ENCODE peak calls at places on chromosomes 11 and 22, in six cellular contexts. One of them, this sample, is unnamed. For H3K9me3, the result is how much of the 10 kb centered on the place peaks cover.

GRCh38 chr11:12263141-12263693 is 114.2 kb upstream of the PARVA start:
- DNase-seq in SK-N-SH: peak
- DNase-seq in cardiac muscle cell: peak
- DNase-seq in tibial artery: no peak
- DNase-seq in Peyer's patch: no peak
- DNase-seq in AG04450: no peak
- DNase-seq in this sample: no peak

GRCh38 chr11:119094816-119095065 is 6.9 kb downstream of the DPAGT1 start:
- DNase-seq in SK-N-SH: peak
- DNase-seq in cardiac muscle cell: peak
- DNase-seq in tibial artery: peak
- DNase-seq in Peyer's patch: peak
- DNase-seq in AG04450: no peak
- DNase-seq in this sample: peak

GRCh38 chr22:45204241-45204640 is 36.5 kb downstream of the KIAA0930 start:
- DNase-seq in SK-N-SH: no peak
- DNase-seq in cardiac muscle cell: no peak
- DNase-seq in tibial artery: no peak
- DNase-seq in Peyer's patch: no peak
- DNase-seq in AG04450: no peak
- DNase-seq in this sample: no peak

GRCh38 chr11:6968816-6969215 is 42.6 kb downstream of the ZNF215 start:
- DNase-seq in SK-N-SH: no peak
- DNase-seq in cardiac muscle cell: peak
- DNase-seq in tibial artery: no peak
- DNase-seq in Peyer's patch: no peak
- DNase-seq in AG04450: no peak
- DNase-seq in this sample: no peak

GRCh38 chr11:2267871-2268825 is 2.2 kb downstream of the ASCL2 start:
- DNase-seq in SK-N-SH: no peak
- DNase-seq in cardiac muscle cell: no peak
- DNase-seq in tibial artery: peak
- DNase-seq in Peyer's patch: peak
- DNase-seq in AG04450: no peak
- DNase-seq in this sample: no peak

GRCh38 chr11:27353593-27354358 is 9.2 kb downstream of the CCDC34 start:
- DNase-seq in SK-N-SH: no peak
- DNase-seq in cardiac muscle cell: peak
- DNase-seq in tibial artery: no peak
- DNase-seq in Peyer's patch: no peak
- DNase-seq in AG04450: peak
- DNase-seq in this sample: no peak

GRCh38 chr11:75667831-75668507 is 869 bp downstream of the MAP6 start:
- DNase-seq in SK-N-SH: peak
- DNase-seq in cardiac muscle cell: peak
- DNase-seq in tibial artery: no peak
- DNase-seq in Peyer's patch: no peak
- DNase-seq in AG04450: no peak
- DNase-seq in this sample: peak

GRCh38 chr22:44317886-44318637 is 5.3 kb upstream of the SHISAL1 start:
- DNase-seq in SK-N-SH: no peak
- DNase-seq in cardiac muscle cell: no peak
- DNase-seq in tibial artery: no peak
- DNase-seq in Peyer's patch: no peak
- DNase-seq in AG04450: no peak
- DNase-seq in this sample: no peak

GRCh38 chr11:118610220-118610772 is 2.9 kb downstream of the PHLDB1 start:
- DNase-seq in SK-N-SH: no peak
- DNase-seq in cardiac muscle cell: no peak
- DNase-seq in tibial artery: no peak
- DNase-seq in Peyer's patch: no peak
- DNase-seq in AG04450: no peak
- DNase-seq in this sample: peak

GRCh38 chr22:22857607-22858558 is 29.7 kb upstream of the IGLL5 start:
- DNase-seq in SK-N-SH: no peak
- DNase-seq in cardiac muscle cell: no peak
- DNase-seq in tibial artery: no peak
- DNase-seq in Peyer's patch: no peak
- DNase-seq in AG04450: no peak
- DNase-seq in this sample: no peak

GRCh38 chr22:39290724-39291161 is 28.7 kb downstream of the RPL3 start:
- DNase-seq in SK-N-SH: no peak
- DNase-seq in cardiac muscle cell: peak
- DNase-seq in tibial artery: no peak
- DNase-seq in Peyer's patch: no peak
- DNase-seq in AG04450: no peak
- DNase-seq in this sample: no peak

GRCh38 chr22:46113110-46113909 is 37.0 kb upstream of the PPARA start:
- DNase-seq in SK-N-SH: no peak
- DNase-seq in cardiac muscle cell: no peak
- DNase-seq in tibial artery: no peak
- DNase-seq in Peyer's patch: no peak
- DNase-seq in AG04450: no peak
- DNase-seq in this sample: no peak

GRCh38 chr22:37229012-37229804 is 14.9 kb downstream of the RAC2 start:
- DNase-seq in SK-N-SH: peak
- DNase-seq in cardiac muscle cell: peak
- DNase-seq in tibial artery: peak
- DNase-seq in Peyer's patch: peak
- DNase-seq in AG04450: peak
- DNase-seq in this sample: no peak

GRCh38 chr11:22467248-22467647 is 129.1 kb downstream of the SLC17A6 start:
- DNase-seq in SK-N-SH: no peak
- DNase-seq in cardiac muscle cell: peak
- DNase-seq in tibial artery: no peak
- DNase-seq in Peyer's patch: no peak
- DNase-seq in AG04450: no peak
- DNase-seq in this sample: no peak

GRCh38 chr11:86919557-86920210 is 35.5 kb downstream of the FZD4 start:
- DNase-seq in SK-N-SH: peak
- DNase-seq in cardiac muscle cell: peak
- DNase-seq in tibial artery: no peak
- DNase-seq in Peyer's patch: no peak
- DNase-seq in AG04450: peak
- DNase-seq in this sample: peak

GRCh38 chr11:44372989-44373388 is 63.0 kb upstream of the ALX4 start:
- DNase-seq in SK-N-SH: no peak
- DNase-seq in cardiac muscle cell: no peak
- DNase-seq in tibial artery: no peak
- DNase-seq in Peyer's patch: no peak
- DNase-seq in AG04450: no peak
- DNase-seq in this sample: peak

GRCh38 chr11:34223021-34223813 is 117.8 kb downstream of the NAT10 start:
- DNase-seq in SK-N-SH: no peak
- DNase-seq in cardiac muscle cell: peak
- DNase-seq in tibial artery: peak
- DNase-seq in Peyer's patch: no peak
- DNase-seq in AG04450: peak
- DNase-seq in this sample: peak

GRCh38 chr11:125802387-125802786 is 14.5 kb downstream of the PATE3 start:
- DNase-seq in SK-N-SH: no peak
- DNase-seq in cardiac muscle cell: no peak
- DNase-seq in tibial artery: no peak
- DNase-seq in Peyer's patch: no peak
- DNase-seq in AG04450: no peak
- DNase-seq in this sample: no peak

GRCh38 chr11:116162541-116163230 is 610.1 kb downstream of the BUD13 start:
- DNase-seq in SK-N-SH: no peak
- DNase-seq in cardiac muscle cell: no peak
- DNase-seq in tibial artery: no peak
- DNase-seq in Peyer's patch: no peak
- DNase-seq in AG04450: no peak
- DNase-seq in this sample: peak

GRCh38 chr11:130897262-130898182 is 18.8 kb downstream of the SNX19 start:
- DNase-seq in SK-N-SH: no peak
- DNase-seq in cardiac muscle cell: peak
- DNase-seq in tibial artery: peak
- DNase-seq in Peyer's patch: no peak
- DNase-seq in AG04450: peak
- DNase-seq in this sample: no peak

GRCh38 chr22:22407061-22407460 is 101.5 kb downstream of the ZNF280B start:
- DNase-seq in SK-N-SH: no peak
- DNase-seq in cardiac muscle cell: no peak
- DNase-seq in tibial artery: no peak
- DNase-seq in Peyer's patch: no peak
- DNase-seq in AG04450: no peak
- DNase-seq in this sample: no peak

GRCh38 chr11:62788991-62789390 is 1.8 kb downstream of the TMEM179B start:
- DNase-seq in SK-N-SH: no peak
- DNase-seq in cardiac muscle cell: no peak
- DNase-seq in tibial artery: no peak
- DNase-seq in Peyer's patch: no peak
- DNase-seq in AG04450: no peak
- DNase-seq in this sample: no peak

GRCh38 chr11:3191586-3192324 is 26.6 kb upstream of the OSBPL5 start:
- DNase-seq in SK-N-SH: no peak
- DNase-seq in cardiac muscle cell: no peak
- DNase-seq in tibial artery: peak
- DNase-seq in Peyer's patch: no peak
- DNase-seq in AG04450: no peak
- DNase-seq in this sample: no peak

GRCh38 chr11:80632691-80633090 is 1191.9 kb upstream of the TENM4 start:
- DNase-seq in SK-N-SH: no peak
- DNase-seq in cardiac muscle cell: no peak
- DNase-seq in tibial artery: no peak
- DNase-seq in Peyer's patch: no peak
- DNase-seq in AG04450: no peak
- DNase-seq in this sample: no peak

GRCh38 chr11:80637011-80637410 is 1196.2 kb upstream of the TENM4 start:
- DNase-seq in SK-N-SH: no peak
- DNase-seq in cardiac muscle cell: no peak
- DNase-seq in tibial artery: no peak
- DNase-seq in Peyer's patch: no peak
- DNase-seq in AG04450: no peak
- DNase-seq in this sample: no peak

GRCh38 chr11:80627364-80627763 is 1186.5 kb upstream of the TENM4 start:
- DNase-seq in SK-N-SH: peak
- DNase-seq in cardiac muscle cell: no peak
- DNase-seq in tibial artery: no peak
- DNase-seq in Peyer's patch: no peak
- DNase-seq in AG04450: no peak
- DNase-seq in this sample: no peak

DNA sequence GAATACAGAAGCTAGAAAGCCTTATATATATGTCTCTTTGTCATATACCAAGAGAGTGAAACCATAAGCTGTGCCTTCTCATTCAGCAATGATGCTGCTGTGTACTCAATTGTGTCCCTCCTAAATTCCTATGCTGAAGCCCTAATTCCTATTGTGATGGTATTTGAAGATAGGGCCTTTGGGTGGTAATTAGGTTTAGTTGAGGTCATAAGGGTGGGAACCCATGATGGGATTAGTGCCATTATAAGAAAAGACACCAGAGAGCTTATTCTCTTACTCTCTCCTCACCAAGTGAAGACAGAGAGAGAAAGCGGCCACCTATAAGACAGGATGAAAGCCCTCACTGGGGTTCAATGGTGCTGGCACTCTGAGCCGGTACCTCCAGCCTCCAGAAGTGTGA is 1191.3 kb upstream of the TENM4 start:
- DNase-seq in SK-N-SH: no peak
- DNase-seq in cardiac muscle cell: no peak
- DNase-seq in tibial artery: no peak
- DNase-seq in Peyer's patch: no peak
- DNase-seq in AG04450: no peak
- DNase-seq in this sample: peak
- H3K9me3 ChIP-seq in SK-N-SH: under half
- H3K9me3 ChIP-seq in cardiac muscle cell: under half
- H3K9me3 ChIP-seq in tibial artery: under half
- H3K9me3 ChIP-seq in Peyer's patch: under half
- H3K9me3 ChIP-seq in AG04450: under half
- H3K9me3 ChIP-seq in this sample: under half

DNA sequence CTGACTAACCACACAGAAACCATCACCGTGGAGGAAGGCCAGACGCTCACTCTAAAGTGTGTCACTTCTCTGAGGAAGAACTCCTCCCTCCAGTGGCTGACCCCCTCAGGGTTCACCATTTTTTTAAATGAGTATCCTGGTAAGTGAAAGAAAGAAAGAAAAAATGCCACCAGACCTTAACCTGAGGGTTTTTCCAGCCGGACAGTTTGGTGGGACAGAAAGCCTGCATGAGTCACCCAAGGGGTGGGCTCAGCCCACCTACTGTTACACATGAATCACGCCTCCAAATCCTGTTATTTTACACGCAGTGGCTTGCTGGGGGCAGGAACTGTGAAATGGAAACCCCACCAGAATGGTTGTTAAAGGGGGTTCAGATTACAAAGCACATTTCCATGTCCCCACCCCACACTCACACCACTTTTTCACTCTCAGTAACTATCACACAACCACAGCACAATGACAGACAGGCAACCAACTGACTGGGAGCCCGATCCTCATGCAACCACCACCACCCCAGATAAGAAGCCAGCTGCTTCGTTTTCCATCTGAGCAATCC is 11.9 kb downstream of the CRTAM start:
- DNase-seq in SK-N-SH: no peak
- DNase-seq in cardiac muscle cell: peak
- DNase-seq in tibial artery: no peak
- DNase-seq in Peyer's patch: no peak
- DNase-seq in AG04450: no peak
- DNase-seq in this sample: no peak
- TF ChIP-seq CTCF in SK-N-SH: no peak
- TF ChIP-seq CTCF in cardiac muscle cell: peak
- TF ChIP-seq CTCF in tibial artery: no peak
- TF ChIP-seq CTCF in Peyer's patch: no peak
- TF ChIP-seq CTCF in AG04450: peak
- TF ChIP-seq CTCF in this sample: peak

GRCh38 chr22:29623059-29623458 is 19.6 kb downstream of the NF2 start:
- DNase-seq in SK-N-SH: no peak
- DNase-seq in cardiac muscle cell: no peak
- DNase-seq in tibial artery: no peak
- DNase-seq in Peyer's patch: no peak
- DNase-seq in AG04450: no peak
- DNase-seq in this sample: no peak

GRCh38 chr22:29623553-29624169 is 20.2 kb downstream of the NF2 start:
- DNase-seq in SK-N-SH: no peak
- DNase-seq in cardiac muscle cell: no peak
- DNase-seq in tibial artery: no peak
- DNase-seq in Peyer's patch: no peak
- DNase-seq in AG04450: no peak
- DNase-seq in this sample: no peak

GRCh38 chr22:29617922-29618629 is 14.6 kb downstream of the NF2 start:
- DNase-seq in SK-N-SH: no peak
- DNase-seq in cardiac muscle cell: peak
- DNase-seq in tibial artery: no peak
- DNase-seq in Peyer's patch: no peak
- DNase-seq in AG04450: no peak
- DNase-seq in this sample: no peak

GRCh38 chr22:29625090-29625825 is 21.8 kb downstream of the NF2 start:
- DNase-seq in SK-N-SH: peak
- DNase-seq in cardiac muscle cell: peak
- DNase-seq in tibial artery: no peak
- DNase-seq in Peyer's patch: peak
- DNase-seq in AG04450: no peak
- DNase-seq in this sample: peak

GRCh38 chr22:29621761-29622526 is 18.5 kb downstream of the NF2 start:
- DNase-seq in SK-N-SH: no peak
- DNase-seq in cardiac muscle cell: peak
- DNase-seq in tibial artery: no peak
- DNase-seq in Peyer's patch: no peak
- DNase-seq in AG04450: peak
- DNase-seq in this sample: no peak
- H3K27ac ChIP-seq in SK-N-SH: peak
- H3K27ac ChIP-seq in cardiac muscle cell: no peak
- H3K27ac ChIP-seq in tibial artery: peak
- H3K27ac ChIP-seq in Peyer's patch: no peak
- H3K27ac ChIP-seq in AG04450: peak
- H3K27ac ChIP-seq in this sample: no peak

GRCh38 chr22:30968924-30969531 is at the start of gene TUG1:
- DNase-seq in SK-N-SH: peak
- DNase-seq in cardiac muscle cell: peak
- DNase-seq in tibial artery: peak
- DNase-seq in Peyer's patch: peak
- DNase-seq in AG04450: peak
- DNase-seq in this sample: peak
- H3K9me3 ChIP-seq in SK-N-SH: under half
- H3K9me3 ChIP-seq in cardiac muscle cell: under half
- H3K9me3 ChIP-seq in tibial artery: under half
- H3K9me3 ChIP-seq in Peyer's patch: under half
- H3K9me3 ChIP-seq in AG04450: under half
- H3K9me3 ChIP-seq in this sample: under half